ENCODE peak calls at places on chromosome 2, in ten cellular contexts. U, B, G, A, Y, R, D, V, T and P are unnamed samples.

GRCh38 chr2:221570321-221571107 is 1.6 kb downstream of the EPHA4 start:
- DNase-seq in V (peak), A (peak), Y (peak), B (no peak), D (no peak), U (no peak), G (peak), T (no peak), R (peak), P (peak)

GRCh38 chr2:152054593-152054992 is 44.3 kb downstream of the CACNB4 start:
- DNase-seq in A (no peak), B (no peak), D (no peak), G (peak), U (peak), V (no peak), Y (no peak), R (peak), T (no peak), P (no peak)

GRCh38 chr2:180370476-180371205 is 363.5 kb upstream of the CWC22 start:
- DNase-seq in Y (no peak), U (no peak), T (no peak), G (no peak), V (no peak), R (no peak), B (no peak), D (no peak), A (no peak), P (no peak)

GRCh38 chr2:38293152-38293865 is 83.8 kb downstream of the ATL2 start:
- DNase-seq in G (no peak), V (no peak), T (no peak), U (no peak), D (no peak), B (no peak), Y (no peak), R (no peak), A (no peak), P (no peak)

GRCh38 chr2:98846041-98846440 is 90.0 kb downstream of the CRACDL start:
- DNase-seq in A (no peak), B (no peak), Y (no peak), V (no peak), G (no peak), U (no peak), R (peak), D (no peak), T (no peak), P (no peak)

GRCh38 chr2:211599146-211599545 is 939.5 kb downstream of the ERBB4 start:
- DNase-seq in V (no peak), R (no peak), A (no peak), T (no peak), D (no peak), B (no peak), Y (no peak), U (no peak), G (no peak), P (no peak)

GRCh38 chr2:181106789-181107418 is 126.5 kb downstream of the UBE2E3 start:
- DNase-seq in T (no peak), G (peak), U (peak), D (no peak), R (peak), Y (no peak), B (no peak), A (no peak), V (no peak), P (peak)

GRCh38 chr2:9201185-9201891 is 5.3 kb upstream of the ASAP2 start:
- DNase-seq in T (no peak), U (peak), G (peak), A (no peak), R (peak), B (no peak), V (no peak), D (no peak), Y (no peak), P (no peak)

GRCh38 chr2:120765911-120766757 is 30.5 kb downstream of the GLI2 start:
- DNase-seq in A (no peak), B (peak), D (peak), Y (no peak), G (peak), V (peak), U (peak), R (no peak), T (no peak), P (no peak)

GRCh38 chr2:111219734-111220505 is 99.2 kb downstream of the BCL2L11 start:
- DNase-seq in Y (no peak), T (no peak), A (no peak), D (no peak), B (no peak), G (no peak), U (no peak), R (no peak), V (no peak), P (no peak)

GRCh38 chr2:240302041-240302440 is 133.4 kb upstream of the GPC1 start:
- DNase-seq in B (no peak), U (no peak), A (no peak), Y (no peak), D (no peak), R (no peak), T (no peak), G (no peak), V (no peak), P (no peak)

GRCh38 chr2:10258726-10259125 is 44.0 kb upstream of the HPCAL1 start:
- DNase-seq in Y (no peak), U (no peak), T (no peak), A (no peak), D (no peak), G (no peak), B (peak), V (no peak), R (no peak), P (no peak)

GRCh38 chr2:109326306-109326705 is 197.3 kb downstream of the SH3RF3 start:
- DNase-seq in Y (no peak), B (no peak), V (no peak), D (no peak), U (no peak), R (no peak), G (no peak), A (no peak), T (no peak), P (no peak)

GRCh38 chr2:128321784-128322650 is 3.3 kb upstream of the HS6ST1 start:
- DNase-seq in D (peak), G (peak), B (peak), T (peak), A (peak), Y (peak), U (no peak), R (peak), V (peak), P (peak)

GRCh38 chr2:8374782-8375181 is 307.1 kb upstream of the ID2 start:
- DNase-seq in V (no peak), A (no peak), Y (no peak), D (no peak), T (no peak), B (no peak), U (no peak), G (no peak), R (no peak), P (no peak)

GRCh38 chr2:238458641-238459040 is 31.9 kb downstream of the ASB1 start:
- DNase-seq in R (no peak), A (no peak), G (peak), Y (no peak), V (peak), U (no peak), T (no peak), D (no peak), B (no peak), P (no peak)

GRCh38 chr2:156322103-156322671 is 10.3 kb downstream of the NR4A2 start:
- DNase-seq in A (no peak), V (no peak), B (peak), U (no peak), G (no peak), R (no peak), Y (no peak), T (no peak), D (no peak), P (peak)

GRCh38 chr2:192007819-192008218 is 160.9 kb upstream of the CAVIN2 start:
- DNase-seq in A (no peak), G (peak), Y (no peak), T (no peak), B (no peak), R (no peak), V (no peak), U (no peak), D (no peak), P (no peak)

GRCh38 chr2:152166633-152167032 is 8.9 kb downstream of the STAM2 start:
- DNase-seq in R (peak), V (no peak), T (no peak), B (no peak), Y (no peak), G (peak), A (no peak), U (no peak), D (no peak), P (no peak)

GRCh38 chr2:172229125-172229524 is 126.4 kb upstream of the DLX2 start:
- DNase-seq in G (no peak), T (no peak), V (no peak), B (no peak), U (no peak), Y (no peak), A (no peak), D (no peak), R (no peak), P (no peak)

GRCh38 chr2:18084376-18084775 is 205.9 kb downstream of the KCNS3 start:
- DNase-seq in B (no peak), A (no peak), V (no peak), T (no peak), U (no peak), R (no peak), Y (no peak), D (no peak), G (no peak), P (no peak)

GRCh38 chr2:65856423-65856822 is 424.0 kb upstream of the SPRED2 start:
- DNase-seq in Y (no peak), B (no peak), R (no peak), A (no peak), U (no peak), V (no peak), T (no peak), G (no peak), D (no peak), P (no peak)

GRCh38 chr2:109335586-109336266 is 206.7 kb downstream of the SH3RF3 start:
- DNase-seq in A (no peak), D (no peak), Y (no peak), V (no peak), R (peak), G (peak), U (no peak), B (no peak), T (no peak), P (peak)

GRCh38 chr2:66322481-66322880 is 112.4 kb upstream of the MEIS1 start:
- DNase-seq in D (no peak), R (no peak), T (no peak), A (no peak), V (no peak), U (no peak), G (no peak), B (no peak), Y (no peak), P (no peak)

GRCh38 chr2:172438064-172438421 is 10.7 kb downstream of the ITGA6 start:
- DNase-seq in B (no peak), D (no peak), G (no peak), T (no peak), V (no peak), A (no peak), R (peak), U (no peak), Y (no peak), P (peak)

GRCh38 chr2:126795661-126796060 is 103.0 kb upstream of the TEX51 start:
- DNase-seq in G (no peak), D (no peak), R (no peak), T (no peak), V (no peak), A (no peak), B (no peak), Y (no peak), U (no peak), P (no peak)

GRCh38 chr2:23385748-23386421 is 906 bp downstream of the KLHL29 start:
- DNase-seq in D (no peak), G (peak), V (peak), Y (no peak), T (peak), A (no peak), B (no peak), R (no peak), U (no peak), P (no peak)

GRCh38 chr2:41294331-41294730 is 753.5 kb upstream of the PKDCC start:
- DNase-seq in G (no peak), Y (no peak), B (no peak), D (no peak), U (no peak), T (no peak), V (no peak), R (no peak), A (no peak), P (no peak)

GRCh38 chr2:75431276-75431675 is 129.5 kb downstream of the EVA1A start:
- DNase-seq in T (no peak), V (no peak), U (no peak), G (no peak), Y (no peak), D (no peak), B (no peak), A (no peak), R (no peak), P (no peak)

GRCh38 chr2:131030478-131030971 is 62.7 kb downstream of the FAM168B start:
- DNase-seq in R (no peak), Y (no peak), D (no peak), V (no peak), B (no peak), U (no peak), A (peak), T (no peak), G (no peak), P (no peak)

GRCh38 chr2:193973781-193974180 is 1683.2 kb upstream of the SLC39A10 start:
- DNase-seq in R (no peak), U (no peak), B (no peak), G (no peak), D (no peak), V (no peak), T (no peak), Y (no peak), A (no peak), P (no peak)

GRCh38 chr2:24797644-24798043 is 4.4 kb downstream of the CENPO start:
- DNase-seq in G (no peak), D (no peak), B (no peak), A (no peak), Y (no peak), V (no peak), T (no peak), R (no peak), U (no peak), P (no peak)

GRCh38 chr2:237424544-237424943 is 10.6 kb upstream of the COL6A3 start:
- DNase-seq in V (no peak), A (no peak), T (no peak), U (no peak), B (no peak), G (no peak), R (no peak), D (no peak), Y (no peak), P (no peak)
- TF ChIP-seq CTCF in V (no peak), A (no peak), T (no peak), U (no peak), B (no peak), G (no peak), R (no peak), D (no peak), Y (no peak), P (no peak)

GRCh38 chr2:68225119-68225632 is 27.2 kb downstream of the PPP3R1 start:
- DNase-seq in T (no peak), G (peak), A (peak), V (no peak), B (no peak), R (peak), Y (no peak), U (no peak), D (no peak), P (peak)
- TF ChIP-seq CTCF in T (no peak), G (peak), A (no peak), V (no peak), B (peak), R (peak), Y (no peak), U (no peak), D (no peak), P (no peak)

GRCh38 chr2:141399270-141399669 is 731.5 kb downstream of the LRP1B start:
- DNase-seq in V (no peak), Y (no peak), D (no peak), A (no peak), T (no peak), U (no peak), B (no peak), R (peak), G (no peak), P (no peak)
- TF ChIP-seq CTCF in V (no peak), Y (no peak), D (no peak), A (no peak), T (no peak), U (peak), B (peak), R (peak), G (peak), P (no peak)

DNA sequence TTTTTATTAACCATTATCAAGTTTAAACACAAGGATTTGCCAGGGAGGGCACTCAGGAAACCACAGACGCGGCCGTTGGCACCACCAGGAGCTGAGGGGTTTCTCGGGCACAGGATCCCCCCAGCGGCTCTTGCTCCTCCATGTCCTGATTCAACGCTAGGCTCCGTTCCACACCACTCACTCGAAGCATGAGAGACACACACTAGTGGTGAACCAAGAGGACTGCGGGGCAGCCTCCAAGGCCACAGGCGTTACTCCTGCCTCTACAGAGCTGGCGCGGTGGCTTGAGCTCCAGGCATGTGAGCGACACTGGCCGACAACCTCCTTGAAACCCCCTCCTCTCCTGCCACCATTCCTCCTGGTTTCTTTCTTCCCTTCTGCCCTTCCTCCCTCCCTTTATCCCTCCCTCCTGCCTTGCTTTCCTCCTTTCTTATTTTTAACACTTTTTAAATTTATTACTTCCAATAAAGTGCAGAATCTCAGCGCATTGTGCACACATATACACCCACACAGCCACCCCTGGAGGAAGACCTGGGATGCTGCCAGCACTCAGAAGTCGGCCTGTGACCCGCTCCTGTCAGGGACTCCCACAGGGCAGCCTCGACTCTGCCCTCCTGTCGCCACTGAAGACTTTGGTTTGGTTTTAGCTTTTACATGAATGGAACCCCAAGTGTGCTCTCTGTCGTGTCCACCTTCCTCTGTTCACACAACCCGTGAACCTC is 21.7 kb downstream of the COX7A2L start:
- DNase-seq in V (no peak), Y (no peak), U (no peak), D (no peak), T (no peak), G (no peak), R (no peak), A (no peak), B (peak), P (peak)
- TF ChIP-seq CTCF in V (no peak), Y (no peak), U (no peak), D (no peak), T (no peak), G (no peak), R (no peak), A (no peak), B (no peak), P (no peak)

GRCh38 chr2:197784956-197785941 is at the start of gene BOLL:
- DNase-seq in G (no peak), A (no peak), R (no peak), U (no peak), B (peak), D (peak), T (no peak), Y (no peak), V (no peak), P (no peak)

GRCh38 chr2:197782121-197782520 is 3.0 kb downstream of the BOLL start:
- DNase-seq in U (no peak), B (no peak), T (no peak), Y (no peak), V (no peak), A (no peak), G (no peak), D (no peak), R (no peak), P (no peak)

DNA sequence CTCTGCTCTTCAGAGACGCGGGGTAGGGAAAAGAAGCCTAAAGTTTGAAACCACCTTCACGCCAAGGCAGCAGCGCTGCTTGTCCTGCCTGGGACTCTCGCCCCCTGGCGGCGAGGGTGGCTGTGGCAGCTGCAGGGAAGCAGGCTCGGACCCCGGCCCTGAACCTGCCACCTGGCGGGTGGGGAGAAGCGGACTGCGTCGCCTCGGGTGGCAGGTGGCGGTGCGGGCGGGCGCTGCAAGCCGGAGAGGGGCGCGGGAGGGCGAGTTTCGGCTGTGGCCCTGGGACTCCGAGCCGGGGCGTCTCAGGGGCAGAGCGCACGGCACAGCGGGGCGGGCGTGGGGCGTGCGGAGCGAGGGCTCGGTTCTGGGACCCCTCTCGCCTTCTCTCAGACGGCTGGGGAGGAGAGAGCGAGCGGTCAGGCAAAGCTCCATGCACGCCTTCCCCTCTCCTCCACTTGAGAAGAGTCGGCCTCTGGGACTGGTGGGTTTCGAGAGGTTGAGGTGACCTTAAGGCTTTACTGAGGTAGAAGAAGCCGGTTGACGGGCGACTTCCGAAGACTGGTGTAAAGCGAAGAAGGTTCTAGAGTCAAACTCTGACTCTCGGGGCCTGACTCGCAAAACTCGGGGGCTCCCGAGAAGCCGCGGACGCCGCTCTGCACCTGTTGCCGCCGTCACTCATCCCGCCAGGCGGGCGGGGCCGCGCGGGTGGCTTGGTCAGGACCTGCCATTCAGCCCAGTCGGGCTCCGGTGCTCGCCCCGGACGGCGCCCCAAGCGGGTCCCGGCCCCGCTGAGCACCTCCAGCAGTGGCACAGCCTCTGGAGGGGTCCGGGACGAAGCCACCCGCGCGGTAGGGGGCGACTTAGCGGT is 1.1 kb upstream of the BOLL start:
- DNase-seq in B (peak), G (no peak), R (no peak), Y (peak), U (no peak), V (peak), T (no peak), A (no peak), D (peak), P (peak)
- TF ChIP-seq CTCF in B (peak), G (peak), R (peak), Y (peak), U (peak), V (peak), T (no peak), A (peak), D (peak), P (peak)

DNA sequence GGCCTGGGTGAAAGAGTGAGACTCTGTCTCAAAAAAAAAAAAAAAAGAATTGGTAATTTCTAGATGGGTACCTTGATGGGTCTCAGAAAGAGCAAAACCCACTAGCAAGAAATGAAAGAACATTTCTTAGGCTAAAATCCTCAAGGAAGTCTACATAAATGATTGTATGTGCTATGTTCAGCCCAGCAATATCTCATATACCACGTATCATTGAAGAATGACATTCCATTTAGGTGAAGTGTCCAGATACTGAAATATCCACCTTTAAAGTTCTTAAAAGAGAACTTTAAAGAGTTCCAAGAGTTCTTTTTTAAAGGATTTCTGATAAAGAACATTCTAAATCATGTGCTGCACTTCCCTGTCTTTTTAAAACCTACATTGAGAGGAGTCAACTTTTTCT is 19.2 kb downstream of the NRP2 start:
- DNase-seq in U (no peak), Y (no peak), D (no peak), T (no peak), B (no peak), G (peak), A (no peak), V (no peak), R (peak), P (no peak)
- TF ChIP-seq CTCF in U (no peak), Y (no peak), D (no peak), T (no peak), B (no peak), G (no peak), A (no peak), V (no peak), R (no peak), P (no peak)

GRCh38 chr2:223578846-223579245 is 23.3 kb downstream of the SCG2 start:
- DNase-seq in V (no peak), A (no peak), G (no peak), T (no peak), B (no peak), Y (no peak), U (no peak), D (no peak), R (no peak), P (no peak)
- TF ChIP-seq CTCF in V (no peak), A (no peak), G (no peak), T (no peak), B (no peak), Y (no peak), U (no peak), D (no peak), R (no peak), P (no peak)

GRCh38 chr2:178225011-178225817 is 30.9 kb downstream of the OSBPL6 start:
- DNase-seq in D (no peak), V (no peak), T (no peak), Y (no peak), R (no peak), B (no peak), G (peak), U (no peak), A (no peak), P (no peak)
- TF ChIP-seq CTCF in D (no peak), V (no peak), T (no peak), Y (no peak), R (no peak), B (no peak), G (no peak), U (no peak), A (no peak), P (no peak)